ENCODE peak calls at places on chromosomes 1 and 21, in five cellular contexts. N is Calu3, R is HTR-8/SVneo, A is testis, Y is ELR. G is an unnamed sample.

GRCh38 chr1:204041803-204042505 is 31.0 kb upstream of the SOX13 start:
- DNase-seq in Y (no peak), N (no peak), A (no peak), R (no peak), G (no peak)

GRCh38 chr1:153678519-153679336 is at the start of gene NPR1:
- DNase-seq in A (peak), N (peak), R (no peak), Y (peak), G (no peak)

GRCh38 chr21:29939859-29940245 is at the start of gene GRIK1:
- DNase-seq in R (no peak), A (peak), Y (no peak), N (no peak), G (no peak)

GRCh38 chr1:185453496-185454192 is 136.6 kb upstream of the IVNS1ABP start:
- DNase-seq in Y (peak), N (no peak), R (no peak), A (no peak), G (no peak)

GRCh38 chr1:159144571-159144970 is 26.8 kb upstream of the CADM3 start:
- DNase-seq in R (no peak), A (no peak), Y (peak), N (no peak), G (no peak)

GRCh38 chr21:41843584-41843983 is 35.6 kb downstream of the PRDM15 start:
- DNase-seq in A (no peak), R (no peak), N (no peak), Y (no peak), G (no peak)

GRCh38 chr1:26584022-26584485 is 54.5 kb downstream of the RPS6KA1 start:
- DNase-seq in Y (peak), A (no peak), N (peak), R (no peak), G (no peak)

GRCh38 chr1:52856026-52856425 is 13.5 kb downstream of the ZYG11A start:
- DNase-seq in N (peak), R (no peak), A (no peak), Y (no peak), G (no peak)

GRCh38 chr1:25700124-25700523 is 83.5 kb downstream of the MAN1C1 start:
- DNase-seq in Y (no peak), R (no peak), N (no peak), A (peak), G (no peak)

GRCh38 chr1:12138196-12139183 is 28.3 kb upstream of the TNFRSF1B start:
- DNase-seq in A (no peak), R (no peak), Y (no peak), N (no peak), G (no peak)

GRCh38 chr1:58620259-58620658 is 43.2 kb upstream of the TACSTD2 start:
- DNase-seq in Y (no peak), A (no peak), N (peak), R (no peak), G (no peak)

GRCh38 chr1:56978819-56979218 is 13.0 kb upstream of the C8B start:
- DNase-seq in N (no peak), R (no peak), A (no peak), Y (no peak), G (no peak)

GRCh38 chr21:37983336-37984095 is 67.3 kb upstream of the KCNJ6 start:
- DNase-seq in Y (peak), N (no peak), R (peak), A (no peak), G (peak)

GRCh38 chr1:109248797-109249629 is at the start of gene CELSR2:
- DNase-seq in R (peak), Y (peak), N (peak), A (peak), G (peak)

GRCh38 chr1:180934563-180934962 is 21.9 kb downstream of the KIAA1614 start:
- DNase-seq in Y (no peak), R (no peak), A (no peak), N (no peak), G (no peak)

GRCh38 chr1:67801903-67802302 is 31.4 kb downstream of the GNG12 start:
- DNase-seq in Y (peak), N (no peak), A (no peak), R (peak), G (no peak)

GRCh38 chr1:43284711-43285110 is 670 bp downstream of the C1orf210 start:
- DNase-seq in N (no peak), Y (no peak), A (no peak), R (no peak), G (no peak)

GRCh38 chr1:230031131-230031530 is 35.9 kb upstream of the GALNT2 start:
- DNase-seq in Y (peak), A (no peak), N (no peak), R (no peak), G (peak)

GRCh38 chr1:154698320-154699096 is 90.5 kb upstream of the ADAR start:
- DNase-seq in R (no peak), Y (no peak), N (no peak), A (no peak), G (no peak)

GRCh38 chr1:64584479-64584878 is 114.5 kb downstream of the CACHD1 start:
- DNase-seq in R (no peak), Y (peak), N (no peak), A (no peak), G (no peak)

GRCh38 chr1:2233468-2233867 is 5.3 kb downstream of the SKI start:
- DNase-seq in R (no peak), A (no peak), Y (no peak), N (no peak), G (no peak)

GRCh38 chr1:171220551-171221175 is 27.6 kb upstream of the FMO1 start:
- DNase-seq in N (no peak), A (no peak), R (no peak), Y (peak), G (no peak)

GRCh38 chr1:161706116-161706482 is 930 bp upstream of the FCRLA start:
- DNase-seq in Y (peak), A (no peak), N (no peak), R (no peak), G (no peak)

GRCh38 chr1:154944422-154945159 is 8.1 kb upstream of the PMVK start:
- DNase-seq in R (no peak), N (no peak), A (no peak), Y (no peak), G (no peak)

GRCh38 chr1:16050328-16050727 is 6.7 kb downstream of the CLCNKB start:
- DNase-seq in Y (no peak), A (no peak), R (no peak), N (no peak), G (no peak)

GRCh38 chr1:159560599-159560998 is 24.8 kb upstream of the OR10J5 start:
- DNase-seq in R (no peak), N (no peak), A (no peak), Y (no peak), G (no peak)

GRCh38 chr1:231866392-231867331 is 240.1 kb downstream of the DISC1 start:
- DNase-seq in A (peak), Y (peak), R (peak), N (peak), G (peak)

GRCh38 chr1:233613252-233614172 is at the start of gene KCNK1:
- DNase-seq in A (peak), N (peak), R (peak), Y (peak), G (peak)

GRCh38 chr1:48777219-48777895 is 666 bp upstream of the BEND5 start:
- DNase-seq in A (no peak), R (no peak), N (peak), Y (no peak), G (peak)

GRCh38 chr1:243846761-243847160 is 3.3 kb downstream of the AKT3 start:
- DNase-seq in A (no peak), N (no peak), R (no peak), Y (no peak), G (no peak)

GRCh38 chr1:157114183-157115121 is 14.8 kb upstream of the ETV3L start:
- DNase-seq in Y (no peak), N (no peak), A (no peak), R (no peak), G (no peak)

GRCh38 chr1:200034821-200035396 is 7.4 kb downstream of the NR5A2 start:
- DNase-seq in Y (peak), R (no peak), N (no peak), A (no peak), G (peak)

GRCh38 chr1:168082008-168082876 is 54.5 kb downstream of the GPR161 start:
- DNase-seq in Y (peak), A (peak), N (peak), R (peak), G (peak)

GRCh38 chr1:80054129-80054528 is 1047.6 kb upstream of the ADGRL4 start:
- DNase-seq in A (peak), N (no peak), Y (peak), R (no peak), G (peak)

GRCh38 chr1:155063550-155064108 is at the start of gene EFNA4:
- DNase-seq in A (peak), R (peak), Y (peak), N (peak), G (peak)

G was measured in trophoblast cell.